ENCODE peak calls at places on chromosome 5, in four cellular contexts. T is SJSA1, Y is small intestine, B is psoas muscle. E is an unnamed sample.

GRCh38 chr5:139363937-139364336 is 19.2 kb downstream of the SLC23A1 start:
- DNase-seq in T (no peak), Y (no peak), B (no peak), E (no peak)

GRCh38 chr5:32960340-32961065 is 249.4 kb downstream of the NPR3 start:
- DNase-seq in T (no peak), Y (no peak), B (no peak), E (no peak)

GRCh38 chr5:4411664-4412063 is 728.5 kb upstream of the ADAMTS16 start:
- DNase-seq in T (no peak), Y (no peak), B (no peak), E (no peak)

GRCh38 chr5:16456103-16456832 is 9.3 kb downstream of the ZNF622 start:
- DNase-seq in T (peak; percentile 83), Y (peak; percentile 70), B (peak; percentile 26), E (no peak)

GRCh38 chr5:54148858-54149257 is 161.5 kb downstream of the ARL15 start:
- DNase-seq in T (no peak), Y (peak; percentile 31), B (no peak), E (no peak)

GRCh38 chr5:41542183-41542582 is 31.8 kb upstream of the PLCXD3 start:
- DNase-seq in T (no peak), Y (no peak), B (no peak), E (no peak)

GRCh38 chr5:28543699-28544098 is 1505.3 kb upstream of the CDH9 start:
- DNase-seq in T (no peak), Y (no peak), B (no peak), E (no peak)

GRCh38 chr5:93593476-93594060 is 10.5 kb downstream of the NR2F1 start:
- DNase-seq in T (no peak), Y (no peak), B (no peak), E (no peak)

GRCh38 chr5:139148306-139148705 is 49.9 kb downstream of the SIL1 start:
- DNase-seq in T (no peak), Y (no peak), B (no peak), E (no peak)

GRCh38 chr5:66894480-66895240 is 298.5 kb downstream of the MAST4 start:
- DNase-seq in T (no peak), Y (no peak), B (no peak), E (no peak)

GRCh38 chr5:106417163-106417562 is 1253.6 kb downstream of the EFNA5 start:
- DNase-seq in T (no peak), Y (no peak), B (no peak), E (no peak)

GRCh38 chr5:54743997-54744788 is 226.6 kb downstream of the SNX18 start:
- DNase-seq in T (peak; percentile 96), Y (peak; percentile 64), B (no peak), E (no peak)

GRCh38 chr5:93243481-93243880 is 337.5 kb downstream of the NR2F1-AS1 start:
- DNase-seq in T (no peak), Y (no peak), B (no peak), E (no peak)

GRCh38 chr5:116738270-116738947 is 163.8 kb upstream of the SEMA6A start:
- DNase-seq in T (no peak), Y (no peak), B (peak; percentile 17), E (no peak)

GRCh38 chr5:167271061-167271460 is 1020.4 kb upstream of the WWC1 start:
- DNase-seq in T (no peak), Y (no peak), B (no peak), E (no peak)

GRCh38 chr5:155905359-155905758 is 421.6 kb upstream of the SGCD start:
- DNase-seq in T (no peak), Y (no peak), B (no peak), E (no peak)

GRCh38 chr5:149693482-149693881 is 36.6 kb upstream of the PPARGC1B start:
- DNase-seq in T (no peak), Y (no peak), B (no peak), E (no peak)

GRCh38 chr5:115977988-115978387 is 15.7 kb downstream of the LVRN start:
- DNase-seq in T (peak; percentile 75), Y (no peak), B (no peak), E (no peak)

GRCh38 chr5:68173007-68173406 is 42.5 kb upstream of the PIK3R1 start:
- DNase-seq in T (no peak), Y (no peak), B (no peak), E (no peak)

GRCh38 chr5:76787237-76787636 is 31.6 kb upstream of the F2RL1 start:
- DNase-seq in T (no peak), Y (peak; percentile 71), B (peak; percentile 37), E (no peak)

GRCh38 chr5:107513337-107514125 is 157.2 kb downstream of the EFNA5 start:
- DNase-seq in T (no peak), Y (no peak), B (no peak), E (no peak)

GRCh38 chr5:124932791-124933600 is 186.6 kb upstream of the ZNF608 start:
- DNase-seq in T (peak; percentile 49), Y (no peak), B (no peak), E (no peak)

GRCh38 chr5:132396589-132397001 is 27.1 kb downstream of the SLC22A5 start:
- DNase-seq in T (no peak), Y (no peak), B (no peak), E (no peak)

GRCh38 chr5:139181835-139182452 is 16.2 kb downstream of the SIL1 start:
- DNase-seq in T (no peak), Y (peak; percentile 68), B (no peak), E (no peak)

GRCh38 chr5:115785395-115786009 is 31.0 kb downstream of the CDO1 start:
- DNase-seq in T (no peak), Y (no peak), B (no peak), E (peak; percentile 10)

GRCh38 chr5:180824630-180825476 is 22.2 kb upstream of the MGAT1 start:
- DNase-seq in T (no peak), Y (no peak), B (no peak), E (no peak)

GRCh38 chr5:180821538-180821937 is 18.9 kb upstream of the MGAT1 start:
- DNase-seq in T (no peak), Y (no peak), B (no peak), E (no peak)

GRCh38 chr5:180823346-180823745 is 20.7 kb upstream of the MGAT1 start:
- DNase-seq in T (no peak), Y (no peak), B (no peak), E (no peak)

GRCh38 chr5:180825768-180826525 is 23.3 kb upstream of the MGAT1 start:
- DNase-seq in T (peak; percentile 69), Y (peak; percentile 82), B (peak; percentile 58), E (no peak)

GRCh38 chr5:180823938-180824629 is 21.5 kb upstream of the MGAT1 start:
- DNase-seq in T (no peak), Y (no peak), B (no peak), E (no peak)
- H3K27me3 ChIP-seq in T (no peaks in the 10 kb centered on the region), Y (no peaks in the 10 kb centered on the region), B (no peaks in the 10 kb centered on the region), E (no peaks in the 10 kb centered on the region)

DNA sequence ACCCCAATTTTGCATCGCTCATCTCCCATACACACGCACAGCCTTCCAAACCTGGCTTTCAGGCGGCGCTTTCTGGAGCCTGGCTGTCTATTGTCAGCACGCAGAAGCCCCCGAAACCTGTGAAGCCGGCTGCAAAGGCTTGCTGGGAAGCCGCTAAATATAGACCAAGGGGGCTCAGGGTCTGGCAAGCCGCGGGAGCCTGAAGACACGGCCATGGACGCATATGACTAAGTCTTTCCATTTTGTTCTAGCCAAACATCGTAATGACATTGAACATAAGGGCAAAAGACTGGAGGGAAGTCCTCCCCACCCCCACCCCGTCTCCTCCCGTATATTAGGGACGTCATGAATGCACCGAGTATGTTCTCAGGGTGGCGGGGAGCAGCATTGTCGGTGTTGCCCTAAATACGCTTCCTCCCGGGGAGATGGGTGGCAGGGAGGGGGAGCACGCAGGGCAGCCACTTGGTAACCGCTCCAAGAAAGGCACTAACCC is 1.1 kb downstream of the CTNND2 start:
- DNase-seq in T (no peak), Y (no peak), B (no peak), E (no peak)
- H3K4me3 ChIP-seq in T (no peak overlapping the region), Y (no peak overlapping the region), B (no peak overlapping the region), E (peak overlapping the region; percentile 84)

DNA sequence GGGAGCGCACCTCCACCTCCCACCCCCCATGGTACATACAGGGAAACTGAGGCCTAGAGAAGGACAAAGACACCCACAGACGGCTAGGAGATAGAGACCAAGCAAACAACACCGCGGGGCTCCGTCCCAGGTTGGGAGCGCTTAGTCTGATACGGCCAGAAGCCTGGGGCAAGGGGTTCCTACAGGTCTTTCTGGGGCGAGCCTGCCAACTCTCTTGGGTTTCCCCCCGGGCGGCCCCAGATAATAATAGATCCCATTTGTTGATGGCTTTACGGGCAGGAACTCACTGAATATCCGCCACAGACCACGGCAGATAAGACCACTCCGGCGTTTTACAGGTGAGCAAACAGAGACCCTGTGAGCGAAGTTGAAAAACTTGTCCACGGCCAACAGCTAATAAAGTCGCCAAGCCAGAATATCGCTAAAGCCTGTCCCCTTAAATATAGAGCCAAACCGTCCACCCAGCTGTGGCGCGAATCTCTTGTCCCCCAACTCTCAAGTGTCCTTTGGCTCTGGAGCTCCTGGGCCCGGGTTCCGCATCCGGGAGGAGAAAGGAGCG is 5.1 kb upstream of the EBF1 start:
- DNase-seq in T (no peak), Y (no peak), B (no peak), E (no peak)
- H3K27me3 ChIP-seq in T (no peaks in the 10 kb centered on the region), Y (peaks cover 15% of the 10 kb centered on the region), B (peaks cover 11% of the 10 kb centered on the region), E (peaks cover 35% of the 10 kb centered on the region)

DNA sequence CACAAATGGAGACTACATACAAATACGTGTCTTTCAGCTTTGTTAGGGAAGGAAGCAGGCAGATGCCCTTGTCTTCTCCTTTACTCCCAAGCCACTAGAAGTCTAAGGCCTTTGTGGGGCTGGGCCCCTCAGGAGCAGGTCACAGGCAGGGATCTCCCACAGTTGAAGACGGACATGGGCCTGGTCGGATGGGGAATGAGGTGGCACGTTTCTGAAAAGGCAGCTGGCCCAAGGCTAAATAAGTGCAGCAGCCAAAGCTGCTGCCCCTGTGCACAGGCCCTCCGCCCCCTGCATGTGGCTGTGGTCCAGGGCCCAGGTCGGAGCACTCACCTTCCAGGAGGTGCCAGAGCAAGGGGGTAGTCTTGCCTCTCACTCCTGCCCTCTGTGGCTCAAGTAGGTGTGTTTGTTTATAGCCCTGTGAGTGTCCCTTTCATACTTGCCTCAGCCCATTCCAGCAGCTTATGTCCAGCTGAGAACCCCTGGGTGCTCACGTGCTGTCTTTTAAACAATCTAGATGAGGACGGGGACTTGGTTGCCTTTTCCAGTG is 1.8 kb downstream of the SQSTM1 start:
- DNase-seq in T (no peak), Y (no peak), B (no peak), E (no peak)
- H3K4me3 ChIP-seq in T (peak overlapping the region; percentile 94), Y (no peak overlapping the region), B (peak overlapping the region; percentile 99), E (no peak overlapping the region)

GRCh38 chr5:176810687-176811501 is 535 bp downstream of the UNC5A start:
- DNase-seq in T (peak; percentile 33), Y (no peak), B (no peak), E (no peak)
- H3K27me3 ChIP-seq in T (peaks cover 88% of the 10 kb centered on the region), Y (peaks cover 18% of the 10 kb centered on the region), B (peaks cover 32% of the 10 kb centered on the region), E (no peaks in the 10 kb centered on the region)

GRCh38 chr5:39177629-39177959 is 41.8 kb downstream of the FYB1 start:
- DNase-seq in T (no peak), Y (peak; percentile 35), B (no peak), E (no peak)

GRCh38 chr5:39175273-39175955 is 43.9 kb downstream of the FYB1 start:
- DNase-seq in T (no peak), Y (no peak), B (no peak), E (no peak)

GRCh38 chr5:39176740-39177628 is 42.4 kb downstream of the FYB1 start:
- DNase-seq in T (no peak), Y (peak; percentile 55), B (no peak), E (no peak)

GRCh38 chr5:39178856-39179255 is 40.5 kb downstream of the FYB1 start:
- DNase-seq in T (no peak), Y (no peak), B (no peak), E (no peak)

DNA sequence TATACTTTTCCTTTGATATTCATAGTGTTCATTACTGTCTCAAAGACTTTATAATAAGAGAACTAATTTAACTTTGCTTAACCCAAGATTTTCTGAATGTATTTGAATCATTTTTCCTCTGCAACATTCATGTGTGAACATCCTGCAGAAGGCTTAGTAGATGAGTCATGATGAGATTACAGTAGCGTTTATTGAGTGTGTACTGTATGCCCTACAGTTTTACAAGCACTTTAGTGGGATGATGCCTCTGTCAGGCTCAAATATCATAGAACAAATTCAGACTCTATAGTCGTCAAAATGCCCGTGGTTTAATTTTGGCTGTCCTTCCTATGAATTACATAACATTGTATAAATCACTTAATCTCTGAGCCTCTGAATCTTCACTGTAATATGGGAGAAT is 41.2 kb downstream of the FYB1 start:
- DNase-seq in T (no peak), Y (no peak), B (no peak), E (no peak)
- H3K4me3 ChIP-seq in T (no peak overlapping the region), Y (no peak overlapping the region), B (no peak overlapping the region), E (no peak overlapping the region)

E was measured in WERI-Rb-1.